ENCODE peak calls at places on chromosomes 3 and 15, in nine cellular contexts. H, S, L, D, Q, K, F, Z and X are unnamed samples.
A peak's percentile ranks its signal among the peaks of the same experiment; 100 is the strongest.

GRCh38 chr15:99019558-99020540 is 12.3 kb upstream of the PGPEP1L start:
- DNase-seq in F (no peak), L (no peak), S (peak; percentile 11), K (no peak), H (no peak), Q (no peak), Z (no peak), D (no peak), X (peak; percentile 32)

GRCh38 chr3:127137113-127137512 is 55.8 kb upstream of the PRR23E start:
- DNase-seq in K (no peak), H (no peak), F (no peak), L (no peak), S (peak; percentile 35), Z (peak; percentile 29), D (no peak), Q (no peak), X (no peak)

GRCh38 chr15:101523560-101523940 is 34.0 kb upstream of the PCSK6 start:
- DNase-seq in D (no peak), L (no peak), K (no peak), F (no peak), Z (no peak), S (no peak), H (no peak), Q (peak; percentile 76), X (no peak)

GRCh38 chr15:68277131-68277604 is 377 bp upstream of the FEM1B start:
- DNase-seq in F (no peak), H (peak; percentile 90), Z (no peak), K (no peak), D (peak; percentile 53), L (no peak), Q (peak; percentile 28), S (no peak), X (no peak)

GRCh38 chr3:28972921-28973320 is 307.9 kb upstream of the RBMS3 start:
- DNase-seq in H (no peak), K (no peak), L (no peak), Q (no peak), F (no peak), Z (no peak), S (no peak), D (no peak), X (peak; percentile 48)

GRCh38 chr15:55846108-55846707 is 103.3 kb upstream of the PRTG start:
- DNase-seq in L (peak; percentile 3), K (peak; percentile 53), F (no peak), H (peak; percentile 90), S (no peak), Q (no peak), Z (no peak), D (peak; percentile 46), X (no peak)

GRCh38 chr3:52290596-52291507 is 3.2 kb downstream of the GLYCTK start:
- DNase-seq in K (no peak), Z (no peak), Q (no peak), F (no peak), L (no peak), D (no peak), S (no peak), H (no peak), X (no peak)

GRCh38 chr3:11379238-11379823 is 107.1 kb downstream of the ATG7 start:
- DNase-seq in F (no peak), D (peak; percentile 30), H (peak; percentile 37), Z (no peak), L (no peak), Q (no peak), K (no peak), S (no peak), X (no peak)

GRCh38 chr3:98151241-98151640 is 4.0 kb downstream of the OR5H14 start:
- DNase-seq in F (no peak), H (peak; percentile 40), Z (no peak), Q (no peak), K (no peak), L (no peak), S (no peak), D (no peak), X (no peak)